ENCODE peak calls at places on chromosomes 13 and 19, in seven cellular contexts. One of them, this sample, is unnamed. For H3K27me3, the result is how much of the 10 kb centered on the place peaks cover.

GRCh38 chr19:12884202-12884601 is 2.8 kb downstream of the KLF1 start:
- DNase-seq in aorta: no peak
- DNase-seq in left ventricle myocardium inferior: no peak
- DNase-seq in CD8-positive, alpha-beta memory T cell: no peak
- DNase-seq in breast epithelium: no peak
- DNase-seq in GM23248: no peak
- DNase-seq in adrenal gland: no peak
- DNase-seq in this sample: no peak

GRCh38 chr13:70424928-70425327 is 316.7 kb upstream of the KLHL1 start:
- DNase-seq in GM23248: no peak
- DNase-seq in breast epithelium: no peak
- DNase-seq in left ventricle myocardium inferior: no peak
- DNase-seq in aorta: no peak
- DNase-seq in CD8-positive, alpha-beta memory T cell: no peak
- DNase-seq in adrenal gland: no peak
- DNase-seq in this sample: no peak

GRCh38 chr13:65307056-65307455 is 1923.1 kb downstream of the PCDH9 start:
- DNase-seq in adrenal gland: no peak
- DNase-seq in aorta: no peak
- DNase-seq in GM23248: no peak
- DNase-seq in CD8-positive, alpha-beta memory T cell: no peak
- DNase-seq in left ventricle myocardium inferior: no peak
- DNase-seq in breast epithelium: no peak
- DNase-seq in this sample: no peak

GRCh38 chr13:74135306-74136088 is 1.3 kb upstream of the KLF12 start:
- DNase-seq in adrenal gland: peak
- DNase-seq in CD8-positive, alpha-beta memory T cell: peak
- DNase-seq in left ventricle myocardium inferior: peak
- DNase-seq in GM23248: peak
- DNase-seq in breast epithelium: peak
- DNase-seq in aorta: peak
- DNase-seq in this sample: peak

GRCh38 chr13:30331331-30331771 is 24.0 kb upstream of the KATNAL1 start:
- DNase-seq in left ventricle myocardium inferior: peak
- DNase-seq in GM23248: peak
- DNase-seq in CD8-positive, alpha-beta memory T cell: no peak
- DNase-seq in adrenal gland: peak
- DNase-seq in aorta: peak
- DNase-seq in breast epithelium: no peak
- DNase-seq in this sample: no peak

GRCh38 chr19:18775586-18776287 is 15.4 kb downstream of the COMP start:
- DNase-seq in CD8-positive, alpha-beta memory T cell: no peak
- DNase-seq in breast epithelium: no peak
- DNase-seq in adrenal gland: no peak
- DNase-seq in GM23248: peak
- DNase-seq in left ventricle myocardium inferior: no peak
- DNase-seq in aorta: no peak
- DNase-seq in this sample: no peak

GRCh38 chr13:95180513-95181245 is 120.6 kb downstream of the ABCC4 start:
- DNase-seq in breast epithelium: no peak
- DNase-seq in CD8-positive, alpha-beta memory T cell: no peak
- DNase-seq in left ventricle myocardium inferior: no peak
- DNase-seq in aorta: no peak
- DNase-seq in GM23248: no peak
- DNase-seq in adrenal gland: no peak
- DNase-seq in this sample: no peak

GRCh38 chr19:11496391-11497163 is 9.1 kb downstream of the ZNF653 start:
- DNase-seq in CD8-positive, alpha-beta memory T cell: peak
- DNase-seq in GM23248: peak
- DNase-seq in left ventricle myocardium inferior: peak
- DNase-seq in adrenal gland: peak
- DNase-seq in aorta: peak
- DNase-seq in breast epithelium: no peak
- DNase-seq in this sample: peak

GRCh38 chr19:38266981-38267597 is 2.7 kb downstream of the SPINT2 start:
- DNase-seq in left ventricle myocardium inferior: no peak
- DNase-seq in CD8-positive, alpha-beta memory T cell: no peak
- DNase-seq in breast epithelium: no peak
- DNase-seq in GM23248: peak
- DNase-seq in aorta: no peak
- DNase-seq in adrenal gland: no peak
- DNase-seq in this sample: no peak

GRCh38 chr13:42392706-42393572 is 121.0 kb downstream of the AKAP11 start:
- DNase-seq in left ventricle myocardium inferior: no peak
- DNase-seq in adrenal gland: no peak
- DNase-seq in GM23248: no peak
- DNase-seq in breast epithelium: no peak
- DNase-seq in aorta: no peak
- DNase-seq in CD8-positive, alpha-beta memory T cell: no peak
- DNase-seq in this sample: no peak

GRCh38 chr13:42548731-42549554 is 25.0 kb upstream of the TNFSF11 start:
- DNase-seq in aorta: peak
- DNase-seq in left ventricle myocardium inferior: no peak
- DNase-seq in GM23248: no peak
- DNase-seq in CD8-positive, alpha-beta memory T cell: no peak
- DNase-seq in breast epithelium: no peak
- DNase-seq in adrenal gland: peak
- DNase-seq in this sample: no peak

GRCh38 chr19:48403606-48404005 is 10.1 kb downstream of the GRIN2D start:
- DNase-seq in adrenal gland: peak
- DNase-seq in CD8-positive, alpha-beta memory T cell: peak
- DNase-seq in aorta: peak
- DNase-seq in GM23248: peak
- DNase-seq in breast epithelium: no peak
- DNase-seq in left ventricle myocardium inferior: no peak
- DNase-seq in this sample: no peak

GRCh38 chr13:41137951-41138350 is 5.3 kb upstream of the KBTBD6 start:
- DNase-seq in adrenal gland: no peak
- DNase-seq in CD8-positive, alpha-beta memory T cell: no peak
- DNase-seq in left ventricle myocardium inferior: no peak
- DNase-seq in breast epithelium: no peak
- DNase-seq in GM23248: peak
- DNase-seq in aorta: no peak
- DNase-seq in this sample: no peak

GRCh38 chr13:59477011-59477410 is 686.7 kb downstream of the DIAPH3 start:
- DNase-seq in adrenal gland: no peak
- DNase-seq in CD8-positive, alpha-beta memory T cell: no peak
- DNase-seq in left ventricle myocardium inferior: no peak
- DNase-seq in aorta: no peak
- DNase-seq in GM23248: peak
- DNase-seq in breast epithelium: no peak
- DNase-seq in this sample: no peak

GRCh38 chr13:23558675-23559536 is 11.3 kb upstream of the TNFRSF19 start:
- DNase-seq in adrenal gland: peak
- DNase-seq in breast epithelium: no peak
- DNase-seq in GM23248: peak
- DNase-seq in left ventricle myocardium inferior: peak
- DNase-seq in CD8-positive, alpha-beta memory T cell: no peak
- DNase-seq in aorta: peak
- DNase-seq in this sample: peak

GRCh38 chr19:44113784-44114390 is 688 bp downstream of the ZNF225 start:
- DNase-seq in CD8-positive, alpha-beta memory T cell: no peak
- DNase-seq in aorta: peak
- DNase-seq in adrenal gland: peak
- DNase-seq in breast epithelium: no peak
- DNase-seq in left ventricle myocardium inferior: no peak
- DNase-seq in GM23248: peak
- DNase-seq in this sample: no peak

GRCh38 chr19:44684892-44685847 is 13.8 kb upstream of the CEACAM16 start:
- DNase-seq in adrenal gland: peak
- DNase-seq in GM23248: peak
- DNase-seq in breast epithelium: no peak
- DNase-seq in left ventricle myocardium inferior: no peak
- DNase-seq in CD8-positive, alpha-beta memory T cell: no peak
- DNase-seq in aorta: no peak
- DNase-seq in this sample: peak

GRCh38 chr19:10566658-10567410 is 1.0 kb upstream of the KRI1 start:
- DNase-seq in aorta: peak
- DNase-seq in left ventricle myocardium inferior: no peak
- DNase-seq in CD8-positive, alpha-beta memory T cell: peak
- DNase-seq in breast epithelium: no peak
- DNase-seq in GM23248: peak
- DNase-seq in adrenal gland: peak
- DNase-seq in this sample: no peak

GRCh38 chr19:3547301-3547731 is 8.3 kb downstream of the TEKTIP1 start:
- DNase-seq in breast epithelium: no peak
- DNase-seq in CD8-positive, alpha-beta memory T cell: no peak
- DNase-seq in aorta: no peak
- DNase-seq in left ventricle myocardium inferior: no peak
- DNase-seq in GM23248: peak
- DNase-seq in adrenal gland: no peak
- DNase-seq in this sample: no peak

GRCh38 chr19:16125738-16126495 is 14.2 kb downstream of the RAB8A start:
- DNase-seq in GM23248: no peak
- DNase-seq in breast epithelium: no peak
- DNase-seq in left ventricle myocardium inferior: no peak
- DNase-seq in adrenal gland: peak
- DNase-seq in aorta: no peak
- DNase-seq in CD8-positive, alpha-beta memory T cell: no peak
- DNase-seq in this sample: no peak

GRCh38 chr19:13091400-13092161 is 11.1 kb downstream of the LYL1 start:
- DNase-seq in breast epithelium: no peak
- DNase-seq in adrenal gland: peak
- DNase-seq in CD8-positive, alpha-beta memory T cell: no peak
- DNase-seq in GM23248: peak
- DNase-seq in left ventricle myocardium inferior: peak
- DNase-seq in aorta: peak
- DNase-seq in this sample: peak

GRCh38 chr13:51587372-51587771 is 3.1 kb downstream of the WDFY2 start:
- DNase-seq in left ventricle myocardium inferior: no peak
- DNase-seq in adrenal gland: no peak
- DNase-seq in GM23248: no peak
- DNase-seq in breast epithelium: no peak
- DNase-seq in aorta: no peak
- DNase-seq in CD8-positive, alpha-beta memory T cell: no peak
- DNase-seq in this sample: no peak

GRCh38 chr19:43675269-43675879 is 5.4 kb upstream of the PLAUR start:
- DNase-seq in left ventricle myocardium inferior: no peak
- DNase-seq in CD8-positive, alpha-beta memory T cell: no peak
- DNase-seq in aorta: no peak
- DNase-seq in GM23248: peak
- DNase-seq in breast epithelium: peak
- DNase-seq in adrenal gland: no peak
- DNase-seq in this sample: no peak

GRCh38 chr19:53333071-53333465 is 481 bp upstream of the ZNF845 start:
- DNase-seq in breast epithelium: no peak
- DNase-seq in aorta: peak
- DNase-seq in adrenal gland: peak
- DNase-seq in CD8-positive, alpha-beta memory T cell: no peak
- DNase-seq in GM23248: peak
- DNase-seq in left ventricle myocardium inferior: peak
- DNase-seq in this sample: peak

GRCh38 chr19:35142531-35143230 is 374 bp upstream of the FXYD7 start:
- DNase-seq in GM23248: no peak
- DNase-seq in breast epithelium: no peak
- DNase-seq in adrenal gland: no peak
- DNase-seq in aorta: no peak
- DNase-seq in left ventricle myocardium inferior: peak
- DNase-seq in CD8-positive, alpha-beta memory T cell: peak
- DNase-seq in this sample: no peak
- H3K27me3 ChIP-seq in GM23248: under half
- H3K27me3 ChIP-seq in breast epithelium: under half
- H3K27me3 ChIP-seq in adrenal gland: under half
- H3K27me3 ChIP-seq in aorta: under half
- H3K27me3 ChIP-seq in left ventricle myocardium inferior: under half
- H3K27me3 ChIP-seq in CD8-positive, alpha-beta memory T cell: under half
- H3K27me3 ChIP-seq in this sample: under half

DNA sequence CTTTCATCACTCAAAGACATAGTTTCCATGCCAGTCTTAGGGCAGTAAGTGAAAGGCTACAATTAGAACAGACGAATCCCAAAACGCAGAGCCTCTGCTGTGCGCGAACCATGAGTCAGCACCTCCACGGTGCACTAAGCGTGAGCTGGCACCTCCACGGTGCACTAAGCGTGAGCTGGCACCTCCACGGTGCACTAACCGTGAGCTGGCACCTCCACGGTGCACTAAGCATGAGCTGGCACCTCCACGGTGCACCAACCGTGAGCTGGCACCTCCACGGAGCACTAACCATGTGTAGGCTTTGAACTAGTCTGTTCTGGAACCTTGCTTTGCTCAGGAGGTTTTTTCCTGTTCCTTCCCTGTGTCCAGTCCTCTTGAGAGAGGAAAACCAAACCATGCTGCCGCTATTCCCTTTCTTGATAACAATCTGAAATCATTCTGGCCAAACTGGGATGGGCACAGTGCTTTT is 120.6 kb downstream of the IRS2 start:
- DNase-seq in breast epithelium: no peak
- DNase-seq in GM23248: no peak
- DNase-seq in adrenal gland: no peak
- DNase-seq in left ventricle myocardium inferior: no peak
- DNase-seq in CD8-positive, alpha-beta memory T cell: no peak
- DNase-seq in aorta: no peak
- DNase-seq in this sample: no peak
- H3K27me3 ChIP-seq in breast epithelium: under half
- H3K27me3 ChIP-seq in GM23248: under half
- H3K27me3 ChIP-seq in adrenal gland: under half
- H3K27me3 ChIP-seq in left ventricle myocardium inferior: half or more
- H3K27me3 ChIP-seq in CD8-positive, alpha-beta memory T cell: under half
- H3K27me3 ChIP-seq in aorta: under half
- H3K27me3 ChIP-seq in this sample: under half

GRCh38 chr13:35016362-35017148 is 74.5 kb downstream of the NBEA start:
- DNase-seq in adrenal gland: no peak
- DNase-seq in breast epithelium: no peak
- DNase-seq in GM23248: no peak
- DNase-seq in aorta: no peak
- DNase-seq in left ventricle myocardium inferior: no peak
- DNase-seq in CD8-positive, alpha-beta memory T cell: no peak
- DNase-seq in this sample: no peak
- H3K27me3 ChIP-seq in adrenal gland: under half
- H3K27me3 ChIP-seq in breast epithelium: under half
- H3K27me3 ChIP-seq in GM23248: under half
- H3K27me3 ChIP-seq in aorta: under half
- H3K27me3 ChIP-seq in left ventricle myocardium inferior: under half
- H3K27me3 ChIP-seq in CD8-positive, alpha-beta memory T cell: under half
- H3K27me3 ChIP-seq in this sample: under half

DNA sequence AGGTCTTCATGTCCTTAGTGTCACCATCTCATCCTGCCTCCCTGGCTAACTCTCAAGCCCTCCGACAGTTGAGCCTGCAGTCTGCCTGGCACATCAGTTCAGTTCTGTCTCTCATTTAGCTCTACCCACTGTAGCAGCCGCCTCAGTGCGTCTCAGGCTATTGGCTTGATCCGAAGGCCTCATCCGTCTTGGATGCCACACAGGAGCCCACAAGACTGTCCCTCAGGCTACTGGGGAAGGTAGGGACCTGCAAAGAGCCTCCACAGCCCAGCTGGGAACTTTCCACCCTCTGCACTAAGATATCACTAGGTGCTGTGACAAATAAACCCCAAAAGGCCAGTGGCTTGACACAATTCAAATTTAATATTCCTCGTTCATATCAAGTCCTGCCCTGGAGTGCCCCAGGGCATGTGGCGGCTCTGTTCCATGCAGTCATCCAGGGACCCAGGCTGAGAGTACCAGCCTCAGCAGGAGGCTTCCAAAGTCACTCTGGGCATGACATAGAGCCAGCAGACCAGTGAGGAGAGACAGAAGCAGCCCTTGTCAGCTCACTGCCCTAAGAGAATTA is 5.7 kb downstream of the VSTM2B start:
- DNase-seq in GM23248: no peak
- DNase-seq in breast epithelium: no peak
- DNase-seq in adrenal gland: no peak
- DNase-seq in CD8-positive, alpha-beta memory T cell: no peak
- DNase-seq in aorta: no peak
- DNase-seq in left ventricle myocardium inferior: no peak
- DNase-seq in this sample: no peak
- H3K27me3 ChIP-seq in GM23248: under half
- H3K27me3 ChIP-seq in breast epithelium: under half
- H3K27me3 ChIP-seq in adrenal gland: half or more
- H3K27me3 ChIP-seq in CD8-positive, alpha-beta memory T cell: under half
- H3K27me3 ChIP-seq in aorta: under half
- H3K27me3 ChIP-seq in left ventricle myocardium inferior: half or more
- H3K27me3 ChIP-seq in this sample: under half

This sample was measured in right atrium auricular region.